ENCODE peak calls at places on chromosome 19, in seven cellular contexts. F is pancreas; E is KG1; C is AG10803; P is stimulated activated CD4-positive, alpha-beta T cell treated with anti-CD3 and anti-CD28 coated beads, Interleukin-1b, Interleukin-23, amount 100 ng/mL, for 24 hours; V is NCI-H748 treated with DMSO at 0.1 percent for 48 hours; H is Right ventricle myocardium superior. Y is an unnamed sample.

GRCh38 chr19:47819841-47820244 is 1.9 kb upstream of the CRX start:
- DNase-seq in V (no peak), P (no peak), H (no peak), E (no peak), F (no peak), C (no peak), Y (no peak)

GRCh38 chr19:41205995-41206394 is 13.0 kb downstream of the CYP2S1 start:
- DNase-seq in E (no peak), H (no peak), C (no peak), F (no peak), P (no peak), V (no peak), Y (no peak)

GRCh38 chr19:44640518-44640917 is 3.2 kb upstream of the PVR start:
- DNase-seq in H (no peak), E (no peak), V (no peak), P (no peak), C (peak; percentile 85), F (no peak), Y (peak; percentile 40)

GRCh38 chr19:51546107-51546649 is 14.7 kb upstream of the SIGLEC6 start:
- DNase-seq in V (no peak), P (no peak), C (no peak), F (no peak), H (no peak), E (peak; percentile 27), Y (no peak)

GRCh38 chr19:7751157-7751783 is 3.9 kb upstream of the CD209 start:
- DNase-seq in P (peak; percentile 34), E (no peak), V (no peak), H (no peak), F (no peak), C (no peak), Y (peak; percentile 7)

GRCh38 chr19:34926361-34926684 is 380 bp upstream of the ZNF30 start:
- DNase-seq in C (no peak), F (no peak), H (no peak), P (no peak), V (no peak), E (no peak), Y (no peak)

GRCh38 chr19:18590273-18591272 is 2.0 kb downstream of the REX1BD start:
- DNase-seq in H (peak; percentile 64), F (no peak), E (no peak), C (peak; percentile 18), P (no peak), V (peak; percentile 88), Y (peak; percentile 64)

GRCh38 chr19:44050740-44051653 is 839 bp upstream of the ZNF223 start:
- DNase-seq in F (peak; percentile 51), P (no peak), H (no peak), E (no peak), V (peak; percentile 78), C (peak; percentile 0), Y (peak; percentile 24)

GRCh38 chr19:4866595-4867424 is 657 bp downstream of the PLIN3 start:
- DNase-seq in P (peak; percentile 16), F (peak; percentile 78), E (peak; percentile 27), V (no peak), C (peak; percentile 48), H (peak; percentile 80), Y (peak; percentile 58)

GRCh38 chr19:40278361-40279045 is 6.6 kb downstream of the AKT2 start:
- DNase-seq in H (no peak), E (no peak), P (no peak), C (no peak), V (no peak), F (no peak), Y (no peak)

GRCh38 chr19:55251296-55252081 is 7.3 kb downstream of the PPP6R1 start:
- DNase-seq in V (no peak), C (no peak), H (no peak), P (no peak), F (no peak), E (peak; percentile 73), Y (peak; percentile 57)

GRCh38 chr19:14097532-14098151 is 7.1 kb upstream of the SAMD1 start:
- DNase-seq in F (no peak), C (no peak), H (no peak), E (no peak), V (no peak), P (no peak), Y (peak; percentile 30)

Y was measured in dermis blood vessel endothelial cell.